ENCODE peak calls at places on chromosomes 4 and X, in seven cellular contexts. H is tibial artery; Y is astrocyte of the cerebellum; V is AG10803; O is fibroblast of lung; J is cardiac muscle cell; E is CD4-positive, alpha-beta T cell. F is an unnamed sample.

GRCh38 chrX:149867488-149867887 is 13.5 kb upstream of the MAGEA8 start:
- DNase-seq in H (no peak), Y (no peak), V (no peak), O (no peak), J (no peak), E (no peak), F (no peak)

GRCh38 chr4:153154010-153154975 is 50.0 kb upstream of the TRIM2 start:
- DNase-seq in H (no peak), Y (peak), V (peak), O (peak), J (peak), E (no peak), F (no peak)

GRCh38 chr4:107069049-107069448 is 32.9 kb upstream of the DKK2 start:
- DNase-seq in H (no peak), Y (no peak), V (peak), O (peak), J (no peak), E (no peak), F (no peak)

GRCh38 chr4:1379351-1379781 is 26.9 kb downstream of the NKX1-1 start:
- DNase-seq in H (peak), Y (no peak), V (no peak), O (no peak), J (no peak), E (no peak), F (no peak)

GRCh38 chr4:6873792-6874461 is 35.7 kb upstream of the TBC1D14 start:
- DNase-seq in H (peak), Y (peak), V (peak), O (peak), J (peak), E (peak), F (peak)

GRCh38 chr4:149534779-149535178 is 280.9 kb downstream of the IQCM start:
- DNase-seq in H (no peak), Y (no peak), V (peak), O (peak), J (no peak), E (no peak), F (no peak)

GRCh38 chr4:70402762-70403161 is 5.0 kb downstream of the OPRPN start:
- DNase-seq in H (no peak), Y (no peak), V (no peak), O (no peak), J (no peak), E (no peak), F (no peak)

GRCh38 chr4:167602157-167602556 is 367.9 kb upstream of the SPOCK3 start:
- DNase-seq in H (no peak), Y (no peak), V (no peak), O (no peak), J (no peak), E (no peak), F (no peak)

GRCh38 chr4:74942918-74943253 is 10.0 kb downstream of the PARM1 start:
- DNase-seq in H (no peak), Y (no peak), V (no peak), O (no peak), J (no peak), E (no peak), F (no peak)

GRCh38 chrX:139936259-139936658 is 3.4 kb upstream of the ATP11C start:
- DNase-seq in H (no peak), Y (no peak), V (no peak), O (no peak), J (no peak), E (no peak), F (no peak)

GRCh38 chr4:121822796-121823504 is 733 bp downstream of the CCNA2 start:
- DNase-seq in H (peak), Y (no peak), V (no peak), O (peak), J (peak), E (no peak), F (peak)

GRCh38 chr4:121823505-121824170 is at the start of gene CCNA2:
- DNase-seq in H (peak), Y (peak), V (peak), O (peak), J (peak), E (peak), F (peak)

GRCh38 chr4:121822047-121822446 is 1.6 kb downstream of the CCNA2 start:
- DNase-seq in H (no peak), Y (no peak), V (no peak), O (no peak), J (no peak), E (no peak), F (no peak)

GRCh38 chr4:121824950-121825349 is 1.3 kb upstream of the CCNA2 start:
- DNase-seq in H (no peak), Y (no peak), V (no peak), O (no peak), J (no peak), E (no peak), F (no peak)

GRCh38 chr4:121824171-121824527 is 466 bp upstream of the CCNA2 start:
- DNase-seq in H (no peak), Y (no peak), V (no peak), O (no peak), J (no peak), E (no peak), F (no peak)
- TF ChIP-seq CTCF in H (no peak), Y (no peak), V (no peak), O (no peak), J (no peak), E (no peak), F (no peak)

GRCh38 chrX:23637187-23637586 is 30.1 kb upstream of the PRDX4 start:
- DNase-seq in H (no peak), Y (no peak), V (no peak), O (no peak), J (no peak), E (no peak), F (no peak)
- TF ChIP-seq CTCF in H (no peak), Y (no peak), V (no peak), O (no peak), J (no peak), E (no peak), F (no peak)

DNA sequence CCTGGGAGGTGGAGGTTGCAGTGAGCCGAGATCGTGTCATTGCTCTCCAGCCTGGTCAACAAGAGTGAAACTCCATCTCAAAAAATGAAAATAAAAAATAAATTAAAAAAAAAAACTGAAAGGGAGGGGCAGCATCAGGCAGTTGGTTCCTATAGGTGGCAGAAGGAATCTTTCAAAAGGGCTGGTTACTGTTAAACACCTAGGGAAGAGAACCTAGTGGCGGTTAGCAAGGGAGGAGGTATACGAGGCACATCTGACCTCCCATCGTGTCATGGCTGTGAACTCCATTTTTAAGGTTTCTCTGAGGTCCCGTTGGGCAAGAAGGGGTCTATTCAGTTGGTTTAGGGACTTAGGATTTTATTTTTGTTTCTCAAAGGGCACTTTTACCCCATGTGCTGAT is 150.1 kb downstream of the SLC7A11 start:
- DNase-seq in H (no peak), Y (no peak), V (no peak), O (no peak), J (no peak), E (no peak), F (no peak)
- TF ChIP-seq CTCF in H (no peak), Y (no peak), V (no peak), O (no peak), J (no peak), E (no peak), F (no peak)

GRCh38 chrX:77447339-77448149 is at the start of gene FGF16:
- DNase-seq in H (no peak), Y (no peak), V (no peak), O (no peak), J (no peak), E (no peak), F (peak)

GRCh38 chrX:77448170-77448569 is 981 bp downstream of the FGF16 start:
- DNase-seq in H (no peak), Y (no peak), V (no peak), O (no peak), J (no peak), E (no peak), F (no peak)

GRCh38 chrX:77446840-77447239 is 349 bp upstream of the FGF16 start:
- DNase-seq in H (no peak), Y (no peak), V (peak), O (peak), J (no peak), E (no peak), F (peak)

GRCh38 chrX:77444075-77444474 is 3.1 kb upstream of the FGF16 start:
- DNase-seq in H (no peak), Y (no peak), V (no peak), O (no peak), J (no peak), E (no peak), F (no peak)

DNA sequence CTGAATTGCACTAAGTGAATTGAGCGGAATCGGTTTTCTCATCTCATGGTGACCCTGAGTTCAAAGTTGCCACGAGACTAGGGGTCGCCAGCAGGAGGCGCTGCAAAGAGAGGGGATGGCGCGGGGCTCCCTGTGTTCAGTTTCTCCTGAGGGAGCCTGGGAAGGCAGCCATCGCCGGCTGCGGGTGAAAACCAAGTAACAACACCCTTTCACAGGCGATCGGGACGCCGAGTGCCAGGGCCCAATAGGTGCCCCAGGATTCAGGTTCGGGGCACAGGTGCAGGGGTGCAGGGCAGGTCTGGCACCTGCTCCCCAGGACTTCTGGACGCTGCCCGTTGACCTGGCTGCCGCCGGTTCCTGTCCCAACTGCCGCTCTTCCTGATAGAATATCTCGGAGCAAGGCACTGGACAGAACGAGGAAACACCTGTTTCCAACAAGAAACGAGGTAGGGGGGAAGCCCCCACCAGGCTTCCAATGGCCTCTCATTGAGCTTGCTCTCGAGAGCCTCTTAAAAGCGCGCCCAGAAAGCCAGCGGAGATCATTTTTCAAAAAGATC is 1.1 kb upstream of the FGF16 start:
- DNase-seq in H (no peak), Y (no peak), V (no peak), O (no peak), J (no peak), E (no peak), F (peak)
- TF ChIP-seq CTCF in H (peak), Y (no peak), V (peak), O (peak), J (peak), E (no peak), F (peak)

GRCh38 chr4:93897559-93897958 is 69.0 kb downstream of the ATOH1 start:
- DNase-seq in H (no peak), Y (no peak), V (no peak), O (no peak), J (peak), E (no peak), F (no peak)
- TF ChIP-seq CTCF in H (no peak), Y (peak), V (no peak), O (no peak), J (no peak), E (no peak), F (no peak)

GRCh38 chr4:22090655-22091350 is 142.2 kb upstream of the KCNIP4 start:
- DNase-seq in H (no peak), Y (no peak), V (no peak), O (peak), J (peak), E (no peak), F (no peak)

GRCh38 chr4:22091906-22092305 is 143.3 kb upstream of the KCNIP4 start:
- DNase-seq in H (no peak), Y (no peak), V (no peak), O (no peak), J (no peak), E (no peak), F (no peak)

GRCh38 chr4:22093126-22093525 is 144.6 kb upstream of the KCNIP4 start:
- DNase-seq in H (no peak), Y (no peak), V (no peak), O (no peak), J (no peak), E (no peak), F (no peak)

GRCh38 chr4:22094217-22094616 is 145.6 kb upstream of the KCNIP4 start:
- DNase-seq in H (no peak), Y (no peak), V (no peak), O (no peak), J (no peak), E (no peak), F (no peak)

DNA sequence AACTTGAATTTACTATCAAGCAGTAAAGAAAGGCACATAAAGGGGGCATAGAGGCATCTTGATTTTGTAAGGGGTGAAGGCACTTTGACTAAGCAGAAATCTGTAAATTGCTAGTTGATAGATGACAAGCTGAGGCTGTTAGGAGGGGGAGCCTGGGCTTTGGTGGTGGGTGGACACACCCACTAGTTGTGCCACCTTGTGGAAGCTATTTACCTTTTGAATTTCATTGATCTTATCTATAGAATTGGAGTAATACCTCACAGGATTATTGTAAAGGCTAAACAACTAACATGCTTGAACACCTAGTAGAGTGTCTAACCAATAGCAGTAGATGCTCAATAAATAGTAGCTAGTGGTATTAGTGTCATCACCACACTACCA is 142.8 kb upstream of the KCNIP4 start:
- DNase-seq in H (no peak), Y (no peak), V (no peak), O (no peak), J (no peak), E (no peak), F (no peak)
- TF ChIP-seq CTCF in H (no peak), Y (no peak), V (no peak), O (no peak), J (no peak), E (no peak), F (no peak)

F was measured in nephron progenitor cell.